ENCODE peak calls at places on chromosomes 11 and 22, in eight cellular contexts. P is hepatocyte, G is lower lobe of right lung, A is breast epithelium, T is Peyer's patch, O is tibial artery, Z is AG04450, J is HCT116. V is an unnamed sample.

GRCh38 chr11:122478986-122479385 is 176.5 kb upstream of the UBASH3B start:
- DNase-seq in P (no peak), G (no peak), A (no peak), T (no peak), O (no peak), Z (no peak), J (no peak), V (no peak)

GRCh38 chr11:112255075-112255739 is 5.5 kb downstream of the PLET1 start:
- DNase-seq in P (no peak), G (no peak), A (no peak), T (no peak), O (peak; percentile 41), Z (no peak), J (no peak), V (no peak)

GRCh38 chr11:119490253-119491006 is 67.5 kb upstream of the THY1 start:
- DNase-seq in P (no peak), G (no peak), A (no peak), T (no peak), O (no peak), Z (no peak), J (no peak), V (no peak)

GRCh38 chr11:102806296-102806695 is 8.3 kb upstream of the MMP1 start:
- DNase-seq in P (no peak), G (no peak), A (no peak), T (no peak), O (no peak), Z (peak; percentile 24), J (no peak), V (no peak)

GRCh38 chr11:29280452-29280851 is 736.4 kb downstream of the KCNA4 start:
- DNase-seq in P (peak; percentile 8), G (no peak), A (no peak), T (no peak), O (no peak), Z (no peak), J (no peak), V (no peak)

GRCh38 chr22:37079668-37080171 is 28.2 kb downstream of the KCTD17 start:
- DNase-seq in P (no peak), G (peak; percentile 58), A (no peak), T (no peak), O (no peak), Z (no peak), J (no peak), V (no peak)

GRCh38 chr11:19432370-19433163 is 191.8 kb upstream of the E2F8 start:
- DNase-seq in P (no peak), G (no peak), A (no peak), T (no peak), O (peak; percentile 53), Z (peak; percentile 77), J (no peak), V (no peak)

GRCh38 chr11:72069200-72069599 is 11.1 kb downstream of the NUMA1 start:
- DNase-seq in P (no peak), G (no peak), A (no peak), T (no peak), O (no peak), Z (no peak), J (no peak), V (no peak)

GRCh38 chr11:118975771-118976709 is 4.5 kb downstream of the FOXR1 start:
- DNase-seq in P (no peak), G (no peak), A (no peak), T (no peak), O (no peak), Z (no peak), J (no peak), V (no peak)

DNA sequence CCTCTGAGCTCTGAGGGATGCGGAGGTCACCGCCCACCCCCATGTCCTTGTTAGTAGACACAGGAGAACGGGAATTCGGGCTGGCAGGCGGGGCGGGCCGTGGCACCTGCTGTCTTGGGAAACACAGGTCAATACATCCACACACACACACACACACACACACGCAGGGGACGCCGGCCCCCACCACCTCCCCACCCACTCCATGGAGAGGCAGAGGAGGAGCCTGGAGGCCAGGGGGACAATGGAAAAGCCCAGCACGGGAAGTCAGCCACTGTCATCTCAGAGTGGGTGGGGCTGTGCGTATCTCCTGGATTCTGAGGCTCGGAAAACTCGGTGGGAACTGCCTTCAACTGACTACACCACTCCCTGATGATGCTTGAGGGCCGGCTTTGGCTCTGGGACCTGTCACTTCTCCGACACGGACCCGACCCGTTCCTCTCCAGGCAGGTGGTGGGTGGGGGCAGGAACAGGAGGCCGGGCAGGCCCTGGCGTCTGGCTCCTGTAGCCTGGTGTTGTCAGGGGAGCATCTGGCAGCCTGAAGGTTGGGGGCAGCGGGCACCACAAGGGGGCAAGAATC is 18.5 kb upstream of the TMEM184B start:
- DNase-seq in P (peak; percentile 71), G (no peak), A (no peak), T (no peak), O (no peak), Z (no peak), J (no peak), V (no peak)
- H3K27ac ChIP-seq in P (peak overlapping the region; percentile 92), G (no peak overlapping the region), A (peak overlapping the region; percentile 77), T (no peak overlapping the region), O (no peak overlapping the region), Z (no peak overlapping the region), J (no peak overlapping the region), V (no peak overlapping the region)

GRCh38 chr11:85540635-85541034 is 86.5 kb downstream of the DLG2 start:
- DNase-seq in P (no peak), G (no peak), A (no peak), T (no peak), O (no peak), Z (no peak), J (no peak), V (no peak)
- H3K27ac ChIP-seq in P (no peak overlapping the region), G (no peak overlapping the region), A (no peak overlapping the region), T (no peak overlapping the region), O (no peak overlapping the region), Z (no peak overlapping the region), J (no peak overlapping the region), V (no peak overlapping the region)

GRCh38 chr11:11978792-11979486 is 29.5 kb downstream of the DKK3 start:
- DNase-seq in P (no peak), G (no peak), A (peak; percentile 74), T (no peak), O (peak; percentile 62), Z (no peak), J (no peak), V (peak; percentile 34)
- H3K27ac ChIP-seq in P (peak overlapping the region; percentile 94), G (peak overlapping the region; percentile 80), A (peak overlapping the region; percentile 88), T (peak overlapping the region; percentile 32), O (peak overlapping the region; percentile 74), Z (peak overlapping the region; percentile 75), J (no peak overlapping the region), V (peak overlapping the region; percentile 24)

DNA sequence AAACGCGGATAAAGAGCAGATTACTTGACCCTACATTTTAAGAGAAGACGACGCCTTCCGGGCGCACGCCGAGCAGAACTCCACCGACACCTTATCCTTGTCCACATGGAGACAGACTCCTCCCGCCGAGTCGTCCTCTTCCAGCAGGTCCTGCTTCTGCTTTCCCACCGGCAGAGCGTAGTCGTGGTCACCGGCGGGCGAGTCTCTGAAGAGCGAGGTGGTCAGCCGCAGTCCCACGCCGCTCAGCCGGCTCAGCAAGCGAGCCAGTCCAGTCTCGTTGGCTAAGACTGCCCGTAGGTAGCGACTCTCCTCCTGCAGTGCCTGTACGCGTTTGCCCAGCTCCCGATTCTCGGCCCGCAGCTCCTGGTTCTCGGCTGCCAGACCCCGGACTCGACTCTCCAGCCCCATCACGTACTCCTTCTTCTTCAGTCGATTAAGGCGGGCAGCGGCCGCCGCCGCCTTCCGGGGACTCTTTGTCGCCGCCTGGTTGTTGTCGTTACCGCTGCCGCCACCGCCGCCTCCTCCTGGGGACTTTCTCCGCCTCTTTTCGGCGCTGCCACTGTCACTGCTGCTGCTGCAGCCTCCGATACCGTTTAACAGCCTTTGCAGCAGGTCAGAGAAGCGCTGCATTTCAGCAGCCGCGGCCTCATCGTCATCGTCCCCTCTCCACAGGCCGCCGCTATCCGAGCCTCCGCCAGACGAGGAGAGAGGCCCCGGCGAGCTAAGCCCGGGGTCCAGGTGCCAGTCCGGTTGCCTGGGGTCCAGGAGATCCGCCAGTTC is 958 bp downstream of the CREBZF start:
- DNase-seq in P (peak; percentile 89), G (peak; percentile 90), A (peak; percentile 82), T (peak; percentile 90), O (peak; percentile 82), Z (no peak), J (peak; percentile 48), V (peak; percentile 76)
- H3K27ac ChIP-seq in P (peak overlapping the region; percentile 99), G (peak overlapping the region; percentile 98), A (peak overlapping the region; percentile 99), T (peak overlapping the region; percentile 98), O (peak overlapping the region; percentile 98), Z (peak overlapping the region; percentile 97), J (peak overlapping the region; percentile 94), V (peak overlapping the region; percentile 96)

GRCh38 chr11:107564877-107565218 is 687 bp downstream of the ALKBH8 start:
- DNase-seq in P (no peak), G (no peak), A (no peak), T (no peak), O (no peak), Z (no peak), J (no peak), V (no peak)

GRCh38 chr11:107565219-107565937 is at the start of gene ALKBH8:
- DNase-seq in P (peak; percentile 83), G (peak; percentile 82), A (peak; percentile 65), T (peak; percentile 80), O (peak; percentile 76), Z (no peak), J (no peak), V (peak; percentile 58)

GRCh38 chr11:107563702-107564101 is 1.8 kb downstream of the ALKBH8 start:
- DNase-seq in P (peak; percentile 63), G (no peak), A (no peak), T (no peak), O (peak; percentile 32), Z (no peak), J (peak; percentile 72), V (no peak)

GRCh38 chr11:107567739-107568335 is 2.3 kb upstream of the ALKBH8 start:
- DNase-seq in P (no peak), G (no peak), A (no peak), T (no peak), O (no peak), Z (no peak), J (no peak), V (no peak)

GRCh38 chr11:107566569-107566968 is 1.0 kb upstream of the ALKBH8 start:
- DNase-seq in P (no peak), G (no peak), A (no peak), T (no peak), O (no peak), Z (no peak), J (no peak), V (no peak)
- H3K27ac ChIP-seq in P (no peak overlapping the region), G (no peak overlapping the region), A (no peak overlapping the region), T (no peak overlapping the region), O (no peak overlapping the region), Z (no peak overlapping the region), J (no peak overlapping the region), V (no peak overlapping the region)

DNA sequence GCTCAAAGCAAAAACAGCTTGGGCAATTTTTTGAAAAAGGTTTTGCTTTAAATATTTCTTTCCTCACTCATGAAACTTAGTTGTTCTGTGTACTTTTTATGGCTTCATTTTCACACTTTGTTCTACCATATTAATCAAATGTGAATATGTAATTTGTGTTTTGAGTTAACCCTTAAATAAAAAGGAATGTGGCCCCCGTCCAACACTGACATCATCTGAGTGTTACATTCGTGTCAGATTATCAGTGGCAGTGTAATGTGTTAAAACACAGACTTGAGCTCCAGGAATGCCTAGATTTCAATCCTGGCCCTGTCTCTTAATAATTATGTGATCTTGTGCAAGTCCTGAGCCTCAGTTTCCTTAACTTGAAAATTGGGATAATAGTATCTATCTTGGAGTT is 5.6 kb downstream of the RTN3 start:
- DNase-seq in P (no peak), G (no peak), A (no peak), T (no peak), O (no peak), Z (no peak), J (no peak), V (no peak)
- H3K27ac ChIP-seq in P (no peak overlapping the region), G (no peak overlapping the region), A (peak overlapping the region; percentile 28), T (no peak overlapping the region), O (peak overlapping the region; percentile 36), Z (no peak overlapping the region), J (no peak overlapping the region), V (no peak overlapping the region)